ENCODE peak calls at places on chromosomes 12 and 14, in ten cellular contexts. I is PC-3; T is left ventricle myocardium inferior; Q is H54; A is CD8-positive, alpha-beta memory T cell; N is AG09309; W is COR-L47; P is EH; X is H9; K is LoVo. V is an unnamed sample.

GRCh38 chr12:45231515-45232145 is 15.7 kb downstream of the ANO6 start:
- DNase-seq in Q (no peak), N (peak; percentile 72), I (peak; percentile 81), A (no peak), P (peak; percentile 88), W (no peak), T (no peak), X (no peak), K (peak; percentile 52), V (no peak)

GRCh38 chr12:14868916-14869315 is 16.7 kb downstream of the MGP start:
- DNase-seq in X (no peak), Q (peak; percentile 4), K (no peak), N (no peak), A (no peak), I (peak; percentile 68), P (peak; percentile 46), W (no peak), T (no peak), V (no peak)

GRCh38 chr12:989751-990278 is 1.2 kb upstream of the ERC1 start:
- DNase-seq in K (peak; percentile 44), T (no peak), A (no peak), I (peak; percentile 56), Q (peak; percentile 64), P (peak; percentile 86), W (peak; percentile 17), X (no peak), N (peak; percentile 40), V (peak; percentile 72)

GRCh38 chr12:124434364-124434763 is 133.0 kb downstream of the NCOR2 start:
- DNase-seq in Q (no peak), T (no peak), I (no peak), A (no peak), X (no peak), P (no peak), W (no peak), N (no peak), K (no peak), V (no peak)

GRCh38 chr14:59772252-59772651 is 98.3 kb downstream of the RTN1 start:
- DNase-seq in A (no peak), N (no peak), X (no peak), T (no peak), K (no peak), Q (no peak), W (peak; percentile 7), I (no peak), P (no peak), V (no peak)

GRCh38 chr12:85191-85666 is 18.7 kb downstream of the IQSEC3 start:
- DNase-seq in Q (no peak), K (no peak), T (no peak), P (no peak), A (no peak), W (peak; percentile 91), I (no peak), N (no peak), X (peak; percentile 32), V (no peak)

GRCh38 chr12:50088577-50089335 is 3.6 kb downstream of the SMARCD1 start:
- DNase-seq in I (peak; percentile 88), X (no peak), A (peak; percentile 20), W (peak; percentile 51), T (no peak), K (peak; percentile 82), N (no peak), P (peak; percentile 66), Q (peak; percentile 40), V (peak; percentile 63)

GRCh38 chr14:69671365-69672050 is 60.1 kb downstream of the SUSD6 start:
- DNase-seq in P (no peak), Q (no peak), I (no peak), N (no peak), X (no peak), A (no peak), T (no peak), K (no peak), W (no peak), V (no peak)

GRCh38 chr14:22668417-22668816 is 24.3 kb upstream of the OR6J1 start:
- DNase-seq in T (no peak), X (no peak), A (no peak), N (no peak), K (no peak), P (peak; percentile 77), Q (no peak), W (no peak), I (peak; percentile 32), V (no peak)

GRCh38 chr14:88590173-88590572 is 27.3 kb downstream of the ZC3H14 start:
- DNase-seq in I (no peak), N (no peak), P (peak; percentile 52), T (no peak), Q (no peak), X (no peak), K (no peak), A (no peak), W (no peak), V (no peak)

GRCh38 chr14:32444262-32444661 is 115.2 kb downstream of the AKAP6 start:
- DNase-seq in T (no peak), X (no peak), A (no peak), Q (no peak), K (no peak), W (no peak), P (no peak), I (no peak), N (no peak), V (no peak)

GRCh38 chr14:96086574-96087077 is 47.5 kb downstream of the C14orf132 start:
- DNase-seq in T (no peak), P (peak; percentile 70), W (no peak), A (no peak), I (peak; percentile 30), Q (no peak), K (no peak), N (no peak), X (no peak), V (no peak)

GRCh38 chr12:40032433-40033259 is 73.2 kb downstream of the SLC2A13 start:
- DNase-seq in Q (no peak), K (no peak), T (no peak), P (no peak), I (no peak), W (no peak), A (no peak), N (no peak), X (peak; percentile 80), V (no peak)

GRCh38 chr14:92568621-92569479 is 55.3 kb downstream of the RIN3 start:
- DNase-seq in K (no peak), T (peak; percentile 70), A (peak; percentile 21), N (no peak), Q (no peak), I (no peak), P (no peak), X (no peak), W (no peak), V (no peak)

GRCh38 chr12:119704065-119704747 is 36.3 kb downstream of the PRKAB1 start:
- DNase-seq in N (no peak), Q (peak; percentile 38), W (no peak), X (no peak), K (no peak), T (peak; percentile 55), I (peak; percentile 74), A (no peak), P (peak; percentile 72), V (no peak)

GRCh38 chr14:104893435-104894207 is 28.6 kb downstream of the CEP170B start:
- DNase-seq in A (no peak), W (no peak), T (peak; percentile 14), I (no peak), N (no peak), K (no peak), P (no peak), X (peak; percentile 35), Q (no peak), V (no peak)

GRCh38 chr12:98618952-98619351 is 25.5 kb downstream of the SLC25A3 start:
- DNase-seq in K (no peak), A (no peak), I (no peak), P (peak; percentile 11), W (no peak), T (no peak), Q (no peak), X (no peak), N (peak; percentile 55), V (no peak)

GRCh38 chr12:71045781-71046180 is 112.0 kb downstream of the TSPAN8 start:
- DNase-seq in I (peak; percentile 78), Q (no peak), A (no peak), X (no peak), P (peak; percentile 2), K (peak; percentile 44), N (no peak), T (no peak), W (peak; percentile 11), V (no peak)

GRCh38 chr12:8698132-8698829 is 490 bp downstream of the RIMKLB start:
- DNase-seq in K (peak; percentile 55), X (peak; percentile 78), I (no peak), Q (peak; percentile 48), T (peak; percentile 76), P (peak; percentile 63), N (no peak), W (no peak), A (peak; percentile 31), V (peak; percentile 31)

GRCh38 chr14:69008411-69008810 is 29.3 kb upstream of the ACTN1 start:
- DNase-seq in X (no peak), P (peak; percentile 67), K (no peak), N (no peak), I (no peak), W (no peak), Q (no peak), A (no peak), T (no peak), V (no peak)

GRCh38 chr12:857611-858010 is 91.9 kb downstream of the RAD52 start:
- DNase-seq in X (no peak), A (no peak), T (no peak), I (peak; percentile 81), K (no peak), Q (no peak), W (no peak), N (peak; percentile 66), P (peak; percentile 88), V (no peak)

GRCh38 chr14:76768201-76768656 is 7.0 kb downstream of the VASH1 start:
- DNase-seq in K (no peak), A (peak; percentile 52), X (peak; percentile 76), I (no peak), Q (no peak), N (no peak), P (no peak), T (peak; percentile 73), W (peak; percentile 20), V (no peak)

GRCh38 chr14:95511687-95512086 is 4.8 kb downstream of the SYNE3 start:
- DNase-seq in W (no peak), I (no peak), P (no peak), X (no peak), Q (no peak), A (no peak), N (no peak), K (no peak), T (no peak), V (no peak)

GRCh38 chr14:74852922-74853530 is 22.9 kb downstream of the PROX2 start:
- DNase-seq in K (no peak), Q (no peak), W (no peak), I (no peak), N (no peak), X (no peak), T (no peak), A (no peak), P (peak; percentile 82), V (no peak)

GRCh38 chr12:68793975-68794652 is 13.9 kb upstream of the MDM2 start:
- DNase-seq in X (no peak), I (no peak), K (no peak), A (no peak), P (no peak), W (no peak), T (no peak), Q (no peak), N (no peak), V (no peak)

GRCh38 chr14:49933704-49934103 is 40.8 kb downstream of the ARF6 start:
- DNase-seq in K (no peak), X (no peak), I (no peak), T (no peak), P (no peak), Q (no peak), N (no peak), A (no peak), W (no peak), V (no peak)

GRCh38 chr14:101008631-101009336 is 105.3 kb upstream of the RTL1 start:
- DNase-seq in A (no peak), I (no peak), Q (no peak), W (no peak), P (peak; percentile 18), K (no peak), N (peak; percentile 44), T (no peak), X (no peak), V (no peak)

GRCh38 chr12:107364875-107365518 is 271.6 kb upstream of the CRY1 start:
- DNase-seq in W (no peak), T (no peak), A (no peak), Q (no peak), N (no peak), I (no peak), P (no peak), K (no peak), X (no peak), V (no peak)

V was measured in HTR-8/SVneo.